ENCODE peak calls at places on chromosomes 16 and 17, in nine cellular contexts. P is mucosa of descending colon; L is body of pancreas; J is heart left ventricle; D is stomach; Q is fibroblast of pulmonary artery; Y is GM23248; N is CD8-positive, alpha-beta memory T cell; G is fibroblast of the aortic adventitia. T is an unnamed sample.

GRCh38 chr16:48426244-48427135 is 41.3 kb upstream of the SIAH1 start:
- DNase-seq in P (no peak), L (no peak), J (no peak), D (no peak), Q (peak), Y (peak), N (no peak), G (peak), T (no peak)

GRCh38 chr16:74633686-74634085 is 26.8 kb upstream of the GLG1 start:
- DNase-seq in P (no peak), L (no peak), J (no peak), D (peak), Q (no peak), Y (no peak), N (no peak), G (no peak), T (no peak)

GRCh38 chr16:35195173-35195863 is 1735.9 kb downstream of the TP53TG3F start:
- DNase-seq in P (no peak), L (no peak), J (no peak), D (no peak), Q (no peak), Y (no peak), N (no peak), G (no peak), T (no peak)

GRCh38 chr16:56297684-56298083 is 106.4 kb downstream of the GNAO1 start:
- DNase-seq in P (no peak), L (no peak), J (no peak), D (no peak), Q (no peak), Y (no peak), N (no peak), G (no peak), T (no peak)

GRCh38 chr17:36742267-36743000 is 141.1 kb downstream of the MRM1 start:
- DNase-seq in P (no peak), L (no peak), J (no peak), D (no peak), Q (no peak), Y (no peak), N (no peak), G (no peak), T (no peak)

GRCh38 chr17:13306310-13306962 is 288.6 kb upstream of the ELAC2 start:
- DNase-seq in P (no peak), L (peak), J (no peak), D (no peak), Q (peak), Y (peak), N (no peak), G (peak), T (no peak)

GRCh38 chr17:68576137-68576536 is 25.0 kb downstream of the FAM20A start:
- DNase-seq in P (no peak), L (no peak), J (no peak), D (no peak), Q (no peak), Y (no peak), N (no peak), G (no peak), T (no peak)

GRCh38 chr16:22326369-22326652 is 29.1 kb downstream of the POLR3E start:
- DNase-seq in P (no peak), L (no peak), J (no peak), D (no peak), Q (no peak), Y (no peak), N (no peak), G (no peak), T (no peak)

DNA sequence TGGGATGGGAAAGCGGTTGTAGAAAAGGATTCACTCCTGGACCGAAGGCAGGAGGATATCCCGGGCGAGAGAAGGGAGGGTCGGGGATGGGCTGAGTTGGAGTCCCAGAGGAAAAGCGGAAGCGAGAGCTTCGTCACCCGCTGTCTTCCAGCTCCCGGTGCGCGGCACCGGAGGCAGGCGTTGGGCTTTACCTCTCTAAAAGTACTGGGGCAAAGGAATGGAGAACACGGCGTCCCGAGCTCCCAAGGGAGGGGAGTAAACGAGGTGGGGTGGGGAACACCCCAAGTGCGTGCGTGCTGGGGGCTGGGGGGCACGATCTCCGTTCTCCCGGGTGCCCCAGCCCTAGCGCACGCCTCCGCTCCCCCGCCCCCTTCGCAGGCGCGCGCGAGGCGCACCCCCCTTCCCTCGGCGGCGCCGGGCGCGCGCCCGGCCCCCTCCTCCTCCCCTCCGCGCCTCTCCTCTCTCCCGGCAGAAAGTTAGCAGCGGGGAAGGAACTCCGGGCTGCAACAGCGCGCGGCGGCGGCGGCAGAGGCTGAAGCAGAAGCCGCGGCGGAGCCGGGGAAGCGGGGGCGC is at the start of gene HS3ST4:
- DNase-seq in P (no peak), L (no peak), J (no peak), D (peak), Q (no peak), Y (peak), N (no peak), G (no peak), T (no peak)
- H3K4me3 ChIP-seq in P (no peak), L (no peak), J (no peak), D (peak), Q (no peak), Y (no peak), N (no peak), G (no peak), T (no peak)

GRCh38 chr17:2706911-2707510 is 4.6 kb downstream of the CLUH start:
- DNase-seq in P (peak), L (no peak), J (no peak), D (no peak), Q (no peak), Y (no peak), N (no peak), G (no peak), T (no peak)
- H3K4me3 ChIP-seq in P (no peak), L (no peak), J (peak), D (peak), Q (no peak), Y (no peak), N (no peak), G (no peak), T (no peak)

DNA sequence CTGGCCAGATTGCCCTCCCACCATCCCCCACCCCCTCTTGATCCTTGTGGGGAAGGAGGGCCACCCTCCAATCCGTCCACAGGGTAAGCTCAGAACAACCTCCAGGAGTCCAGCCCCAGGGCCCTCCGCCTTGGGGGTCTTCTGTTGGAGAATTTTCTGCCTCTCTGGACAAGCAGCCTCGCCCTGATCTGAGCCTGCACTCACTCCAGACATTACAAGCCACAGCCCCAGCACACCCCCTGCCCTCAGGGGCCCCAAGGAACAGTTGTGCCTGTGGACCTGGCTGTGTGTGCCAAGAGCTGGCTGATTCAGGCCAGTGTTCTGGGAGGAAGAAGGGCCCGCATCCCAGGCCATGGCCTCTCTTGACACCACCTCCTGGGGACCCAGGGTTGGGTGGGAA is 466 bp upstream of the ARHGAP27 start:
- DNase-seq in P (peak), L (no peak), J (no peak), D (no peak), Q (no peak), Y (peak), N (peak), G (no peak), T (no peak)
- H3K4me3 ChIP-seq in P (no peak), L (no peak), J (peak), D (peak), Q (no peak), Y (no peak), N (no peak), G (no peak), T (no peak)

GRCh38 chr16:81601008-81601428 is 156.4 kb downstream of the CMIP start:
- DNase-seq in P (no peak), L (no peak), J (no peak), D (no peak), Q (peak), Y (peak), N (no peak), G (peak), T (no peak)

GRCh38 chr16:81602792-81603191 is 158.2 kb downstream of the CMIP start:
- DNase-seq in P (no peak), L (no peak), J (no peak), D (no peak), Q (no peak), Y (no peak), N (no peak), G (no peak), T (no peak)

GRCh38 chr16:81601601-81602251 is 157.1 kb downstream of the CMIP start:
- DNase-seq in P (no peak), L (no peak), J (no peak), D (no peak), Q (peak), Y (no peak), N (no peak), G (peak), T (no peak)

GRCh38 chr16:81600275-81600674 is 155.7 kb downstream of the CMIP start:
- DNase-seq in P (no peak), L (no peak), J (no peak), D (no peak), Q (peak), Y (peak), N (no peak), G (peak), T (no peak)

DNA sequence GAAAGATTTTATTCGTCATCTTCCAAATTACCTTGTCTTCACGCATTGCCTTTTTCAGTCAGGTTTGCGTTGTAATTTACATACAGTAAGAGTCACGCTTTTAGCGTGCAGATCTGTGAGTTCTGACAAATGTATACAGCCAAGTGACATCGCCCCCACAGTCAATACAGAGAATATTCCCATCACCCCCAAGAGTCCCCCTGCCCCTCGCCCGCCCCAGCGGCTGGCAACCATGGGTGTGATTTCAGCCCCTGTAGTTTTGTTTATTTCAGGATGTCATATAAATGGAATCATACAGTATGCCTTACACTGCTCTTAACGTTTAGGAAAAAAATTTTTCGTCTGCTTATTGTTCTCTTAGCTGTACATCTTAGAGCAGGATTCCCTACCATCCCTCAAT is 157.8 kb downstream of the CMIP start:
- DNase-seq in P (no peak), L (no peak), J (no peak), D (no peak), Q (no peak), Y (no peak), N (no peak), G (no peak), T (no peak)
- H3K4me3 ChIP-seq in P (no peak), L (no peak), J (no peak), D (no peak), Q (no peak), Y (no peak), N (no peak), G (no peak), T (no peak)

DNA sequence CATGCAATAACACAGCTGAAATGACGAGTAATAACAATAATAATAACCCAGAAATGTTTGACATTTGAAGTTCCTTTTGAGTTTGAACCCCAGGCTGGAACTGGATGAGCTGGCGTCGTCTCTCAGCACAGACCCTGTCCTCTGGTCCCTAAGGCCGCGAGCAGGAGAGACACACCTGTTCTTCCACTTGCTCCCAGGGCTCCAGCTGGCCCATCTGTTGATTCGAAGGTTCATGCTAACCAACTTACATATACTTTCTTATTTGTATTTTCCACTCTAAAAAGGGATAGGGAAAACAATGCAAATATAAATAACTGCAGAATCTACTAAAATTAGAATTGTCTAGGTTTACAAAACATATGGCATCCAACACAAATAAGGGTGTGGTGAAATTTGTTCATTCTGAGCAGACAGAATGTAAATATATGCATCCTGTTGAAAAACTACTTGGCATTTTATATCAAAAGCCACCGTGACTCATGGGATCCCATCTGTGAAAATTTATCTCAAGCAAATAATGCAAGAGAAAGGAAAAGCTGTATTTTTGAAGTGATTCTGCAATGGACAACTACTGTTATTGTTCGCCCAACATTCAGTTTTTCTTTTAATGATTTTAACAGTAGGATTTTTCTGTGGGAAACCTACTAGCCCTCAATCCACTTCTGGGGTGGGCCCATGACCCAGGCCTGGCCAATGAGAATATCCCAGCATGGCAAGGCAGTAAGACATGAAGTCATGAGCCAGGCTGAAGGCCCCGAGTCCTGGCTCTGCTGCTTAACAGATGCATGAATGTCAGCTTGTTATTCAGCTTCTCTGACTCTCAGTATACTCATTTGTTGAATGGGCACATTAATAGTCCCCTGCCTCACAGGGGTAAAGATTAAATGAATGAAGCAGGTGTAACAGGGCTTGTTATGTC is 13.2 kb upstream of the RGS9 start:
- DNase-seq in P (peak), L (no peak), J (no peak), D (no peak), Q (peak), Y (peak), N (no peak), G (peak), T (no peak)
- H3K4me3 ChIP-seq in P (no peak), L (no peak), J (no peak), D (peak), Q (no peak), Y (peak), N (peak), G (no peak), T (no peak)

DNA sequence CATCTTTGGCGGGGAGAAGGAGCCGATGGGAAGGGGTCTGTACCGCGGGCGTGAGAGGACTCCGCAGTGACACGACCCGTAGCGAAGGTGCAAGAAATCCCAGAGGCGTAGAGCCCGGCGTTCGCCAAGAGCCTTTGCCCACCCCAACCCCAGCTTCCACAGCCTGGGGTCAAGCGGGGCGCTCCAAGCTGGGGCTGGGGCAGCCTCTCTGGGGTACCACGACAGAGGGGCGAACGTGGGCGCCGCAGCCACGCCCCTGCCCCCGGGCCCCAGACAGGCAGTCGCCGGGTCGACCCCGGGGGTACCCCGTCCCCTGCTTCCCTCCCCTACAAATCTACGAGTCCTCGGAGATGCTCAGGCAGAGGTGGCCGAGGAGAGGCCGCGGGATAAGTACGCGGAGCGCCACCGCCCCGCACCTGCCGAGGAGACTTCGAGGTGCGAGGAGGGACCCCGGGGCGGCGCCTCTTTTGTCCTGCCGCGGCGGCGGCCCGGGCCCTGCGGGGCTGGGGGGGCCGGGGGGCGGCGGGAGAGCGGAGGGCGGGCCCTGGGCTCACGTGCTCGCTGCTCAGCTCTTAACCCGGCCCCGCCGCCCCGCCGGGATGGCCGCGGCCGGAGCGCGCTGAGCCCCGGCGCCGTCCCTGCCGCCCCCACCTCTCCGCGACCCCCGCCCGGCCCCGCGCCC is at the start of gene ADAM11:
- DNase-seq in P (no peak), L (no peak), J (no peak), D (no peak), Q (no peak), Y (peak), N (no peak), G (no peak), T (no peak)
- H3K4me3 ChIP-seq in P (no peak), L (no peak), J (peak), D (peak), Q (peak), Y (peak), N (no peak), G (peak), T (no peak)